ENCODE peak calls at places on chromosome 22, in nine cellular contexts. D, B, V, Z, R, U, S, Q and E are unnamed samples.
A peak's percentile ranks its signal among the peaks of the same experiment; 100 is the strongest.

GRCh38 chr22:27199354-27199753 is 542.0 kb downstream of the MIAT start:
- DNase-seq in D (no peak), U (no peak), Z (no peak), B (no peak), V (no peak), Q (no peak), S (no peak), R (no peak), E (no peak)

GRCh38 chr22:47015589-47016178 is 253.2 kb downstream of the TBC1D22A start:
- DNase-seq in V (no peak), B (no peak), R (no peak), D (no peak), Q (no peak), Z (peak; percentile 23), U (no peak), S (no peak), E (no peak)

GRCh38 chr22:39666495-39666894 is 95.9 kb downstream of the CACNA1I start:
- DNase-seq in D (no peak), R (no peak), V (no peak), Q (no peak), U (no peak), B (no peak), S (no peak), Z (no peak), E (no peak)

GRCh38 chr22:25744694-25745093 is 2.7 kb downstream of the MYO18B start:
- DNase-seq in V (no peak), S (no peak), U (no peak), R (no peak), D (no peak), Z (no peak), Q (no peak), B (no peak), E (no peak)

GRCh38 chr22:23119492-23120414 is 22.0 kb downstream of the RSPH14 start:
- DNase-seq in S (no peak), Z (no peak), R (no peak), V (no peak), B (no peak), D (no peak), Q (no peak), U (no peak), E (no peak)

GRCh38 chr22:49344196-49344595 is 483.5 kb downstream of the BRD1 start:
- DNase-seq in S (no peak), Z (no peak), V (no peak), Q (no peak), U (no peak), R (no peak), D (no peak), B (no peak), E (no peak)

GRCh38 chr22:18013436-18013835 is 10.9 kb downstream of the MICAL3 start:
- DNase-seq in R (no peak), B (no peak), U (no peak), Q (no peak), S (no peak), D (no peak), V (no peak), Z (no peak), E (no peak)

GRCh38 chr22:48889887-48890692 is 937.6 kb downstream of the BRD1 start:
- DNase-seq in R (no peak), B (peak; percentile 44), Z (no peak), U (no peak), V (no peak), Q (no peak), S (no peak), D (no peak), E (no peak)

GRCh38 chr22:36923458-36923784 is 10.0 kb downstream of the CSF2RB start:
- DNase-seq in S (no peak), Q (no peak), Z (no peak), B (no peak), U (no peak), R (no peak), V (no peak), D (no peak), E (no peak)

DNA sequence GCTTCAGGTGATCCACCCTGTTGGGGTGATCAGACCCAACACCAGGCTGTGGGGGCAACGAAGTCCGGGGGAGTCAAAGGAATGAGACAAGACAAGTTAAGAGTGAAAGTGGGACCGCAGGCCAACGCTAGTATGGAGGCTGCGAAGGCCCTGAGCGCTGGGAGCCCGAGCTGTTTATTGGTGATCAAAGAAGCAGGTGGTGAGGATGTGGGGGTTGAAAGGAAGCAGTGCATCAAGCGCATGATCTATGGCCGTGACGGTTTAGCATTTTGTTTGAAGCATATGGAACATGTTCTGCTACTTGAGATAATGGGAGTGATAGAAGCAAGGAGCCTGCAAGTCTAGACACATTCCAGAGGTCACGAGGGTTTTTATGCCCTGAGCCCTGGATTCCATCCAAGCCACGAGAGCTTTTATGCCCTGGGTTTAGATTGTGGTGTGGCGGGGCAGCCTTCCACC is 49.5 kb downstream of the MCHR1 start:
- DNase-seq in D (no peak), Q (no peak), V (no peak), S (peak; percentile 54), R (no peak), Z (peak; percentile 62), U (no peak), B (no peak), E (no peak)
- TF ChIP-seq EP300 in D (no peak), Q (no peak), V (no peak), S (no peak), R (no peak), Z (no peak), U (no peak), B (no peak), E (no peak)

GRCh38 chr22:42931421-42932196 is 74.5 kb upstream of the ARFGAP3 start:
- DNase-seq in V (no peak), D (no peak), Z (no peak), R (no peak), B (no peak), Q (no peak), S (no peak), U (no peak), E (no peak)
- TF ChIP-seq EP300 in V (no peak), D (no peak), Z (no peak), R (no peak), B (no peak), Q (no peak), S (no peak), U (peak; percentile 56), E (no peak)

DNA sequence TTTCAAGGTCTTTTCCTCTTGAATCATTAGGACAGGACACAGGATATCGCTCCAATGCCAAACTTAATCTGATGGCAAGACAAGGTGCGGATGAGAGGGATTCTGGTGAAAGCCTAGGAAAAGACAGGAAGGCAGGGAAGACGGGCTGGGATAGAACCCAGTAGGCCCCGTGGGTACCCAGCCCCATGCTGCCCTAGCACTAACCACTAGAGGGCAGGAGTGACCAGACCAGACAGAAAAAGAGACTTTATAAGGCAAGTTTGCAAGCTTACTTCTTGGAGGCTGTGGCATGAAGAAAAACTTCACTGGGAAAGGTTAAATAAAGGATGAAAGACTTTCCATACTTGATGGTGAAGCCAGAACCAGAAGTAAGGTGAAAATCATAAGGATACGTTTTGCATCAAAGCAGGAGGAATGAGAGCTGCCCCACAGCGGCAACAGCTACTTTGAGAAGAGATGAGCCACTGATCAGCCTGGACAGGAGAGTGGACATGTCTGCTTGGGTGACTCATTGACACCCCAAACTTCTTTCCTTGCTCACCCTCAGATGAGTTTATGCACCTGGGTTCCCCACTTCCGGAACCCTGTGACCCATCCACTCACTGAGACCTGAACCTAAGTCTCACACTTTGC is 39.8 kb downstream of the SYN3 start:
- DNase-seq in B (no peak), D (peak; percentile 34), R (peak; percentile 37), Z (peak; percentile 71), U (peak; percentile 30), Q (peak; percentile 43), S (peak; percentile 39), V (no peak), E (peak; percentile 5)
- TF ChIP-seq EP300 in B (no peak), D (no peak), R (no peak), Z (no peak), U (no peak), Q (no peak), S (no peak), V (no peak), E (no peak)

GRCh38 chr22:34608716-34609115 is 457.2 kb upstream of the ISX start:
- DNase-seq in S (no peak), U (no peak), Q (no peak), B (no peak), D (no peak), V (no peak), R (no peak), Z (no peak), E (no peak)
- TF ChIP-seq EP300 in S (no peak), U (no peak), Q (no peak), B (no peak), D (no peak), V (no peak), R (no peak), Z (no peak), E (no peak)